ENCODE peak calls at places on chromosomes 13 and 19, in seven cellular contexts. O is stimulated activated CD8-positive, alpha-beta memory T cell treated with anti-CD3 and anti-CD28 coated beads, Interleukin-2, amount 100 ng/mL, for 48 hours; J is cardiac fibroblast; V is PC-3; D is NT2/D1; Z is occipital lobe; P is activated naive CD4-positive, alpha-beta T cell treated with anti-CD3 and anti-CD28 coated beads for 36 hours. Y is an unnamed sample.
A peak's percentile ranks its signal among the peaks of the same experiment; 100 is the strongest.

GRCh38 chr13:33218020-33218419 is 67.5 kb downstream of the STARD13 start:
- DNase-seq in O (no peak), J (peak; percentile 46), V (peak; percentile 88), D (no peak), Z (no peak), P (no peak), Y (peak; percentile 97)

GRCh38 chr13:93227906-93228801 is 1.5 kb downstream of the GPC6 start:
- DNase-seq in O (no peak), J (peak; percentile 93), V (peak; percentile 64), D (peak; percentile 77), Z (peak; percentile 72), P (no peak), Y (no peak)

GRCh38 chr13:110634558-110634957 is 19.2 kb downstream of the NAXD start:
- DNase-seq in O (no peak), J (peak; percentile 53), V (peak; percentile 25), D (no peak), Z (no peak), P (no peak), Y (no peak)

GRCh38 chr13:42377640-42378382 is 105.9 kb downstream of the AKAP11 start:
- DNase-seq in O (no peak), J (peak; percentile 14), V (no peak), D (no peak), Z (no peak), P (peak; percentile 71), Y (no peak)

GRCh38 chr13:65656740-65657329 is 1573.3 kb downstream of the PCDH9 start:
- DNase-seq in O (no peak), J (peak; percentile 43), V (peak; percentile 37), D (no peak), Z (no peak), P (no peak), Y (peak; percentile 31)

GRCh38 chr13:100658363-100658762 is 16.2 kb downstream of the TMTC4 start:
- DNase-seq in O (no peak), J (no peak), V (no peak), D (no peak), Z (no peak), P (no peak), Y (no peak)

GRCh38 chr13:58855283-58855682 is 1223.7 kb downstream of the PCDH17 start:
- DNase-seq in O (no peak), J (no peak), V (peak; percentile 1), D (no peak), Z (no peak), P (no peak), Y (no peak)

GRCh38 chr19:46009530-46010510 is 13.0 kb downstream of the PGLYRP1 start:
- DNase-seq in O (peak; percentile 42), J (peak; percentile 82), V (peak; percentile 71), D (peak; percentile 52), Z (peak; percentile 53), P (peak; percentile 77), Y (peak; percentile 97)

GRCh38 chr13:113178070-113178895 is 19.8 kb downstream of the PROZ start:
- DNase-seq in O (no peak), J (peak; percentile 81), V (peak; percentile 79), D (no peak), Z (no peak), P (no peak), Y (no peak)

GRCh38 chr13:41465215-41465907 is 8.0 kb downstream of the RGCC start:
- DNase-seq in O (peak; percentile 71), J (peak; percentile 62), V (peak; percentile 47), D (no peak), Z (no peak), P (peak; percentile 97), Y (no peak)

GRCh38 chr19:37903096-37903495 is 3.3 kb downstream of the WDR87 start:
- DNase-seq in O (no peak), J (no peak), V (no peak), D (no peak), Z (no peak), P (no peak), Y (no peak)

GRCh38 chr13:36190771-36191170 is 23.6 kb downstream of the SOHLH2 start:
- DNase-seq in O (no peak), J (peak; percentile 10), V (no peak), D (no peak), Z (no peak), P (no peak), Y (no peak)

GRCh38 chr13:100130930-100131511 is 42.1 kb downstream of the PCCA start:
- DNase-seq in O (no peak), J (peak; percentile 66), V (no peak), D (no peak), Z (no peak), P (no peak), Y (no peak)

GRCh38 chr13:33310245-33311038 is 24.9 kb upstream of the STARD13 start:
- DNase-seq in O (no peak), J (no peak), V (peak; percentile 69), D (no peak), Z (no peak), P (no peak), Y (no peak)

GRCh38 chr13:99144306-99144705 is 56.3 kb upstream of the UBAC2 start:
- DNase-seq in O (no peak), J (no peak), V (no peak), D (no peak), Z (no peak), P (no peak), Y (no peak)

GRCh38 chr19:52343548-52343947 is 7.5 kb downstream of the ZNF610 start:
- DNase-seq in O (no peak), J (peak; percentile 11), V (peak; percentile 8), D (peak; percentile 63), Z (no peak), P (peak; percentile 59), Y (peak; percentile 41)

GRCh38 chr13:73428137-73428536 is 369.3 kb downstream of the KLF5 start:
- DNase-seq in O (no peak), J (peak; percentile 76), V (peak; percentile 84), D (no peak), Z (no peak), P (no peak), Y (peak; percentile 89)

Y was measured in HT-29.